ENCODE peak calls at places on chromosomes 11 and 22, in six cellular contexts. One of them, this sample, is unnamed. For H3K4me1, the result is how much of the 10 kb centered on the place peaks cover.

GRCh38 chr11:489610-490185 is 17.3 kb downstream of the RNH1 start:
- DNase-seq in thyroid gland: no peak
- DNase-seq in left ventricle myocardium inferior: no peak
- DNase-seq in body of pancreas: no peak
- DNase-seq in stomach: no peak
- DNase-seq in upper lobe of right lung: no peak
- DNase-seq in this sample: no peak

GRCh38 chr22:30079952-30080533 is at the start of gene HORMAD2:
- DNase-seq in thyroid gland: no peak
- DNase-seq in left ventricle myocardium inferior: no peak
- DNase-seq in body of pancreas: no peak
- DNase-seq in stomach: no peak
- DNase-seq in upper lobe of right lung: peak
- DNase-seq in this sample: peak

GRCh38 chr22:17387356-17387755 is 18.1 kb downstream of the CECR2 start:
- DNase-seq in thyroid gland: no peak
- DNase-seq in left ventricle myocardium inferior: no peak
- DNase-seq in body of pancreas: no peak
- DNase-seq in stomach: no peak
- DNase-seq in upper lobe of right lung: no peak
- DNase-seq in this sample: no peak

GRCh38 chr11:66409226-66409625 is 11.6 kb upstream of the NPAS4 start:
- DNase-seq in thyroid gland: no peak
- DNase-seq in left ventricle myocardium inferior: no peak
- DNase-seq in body of pancreas: no peak
- DNase-seq in stomach: no peak
- DNase-seq in upper lobe of right lung: no peak
- DNase-seq in this sample: no peak

GRCh38 chr11:34640050-34640971 is 19.4 kb downstream of the EHF start:
- DNase-seq in thyroid gland: peak
- DNase-seq in left ventricle myocardium inferior: no peak
- DNase-seq in body of pancreas: peak
- DNase-seq in stomach: peak
- DNase-seq in upper lobe of right lung: peak
- DNase-seq in this sample: peak

GRCh38 chr11:113384551-113384950 is 3.0 kb upstream of the ANKK1 start:
- DNase-seq in thyroid gland: no peak
- DNase-seq in left ventricle myocardium inferior: no peak
- DNase-seq in body of pancreas: no peak
- DNase-seq in stomach: no peak
- DNase-seq in upper lobe of right lung: no peak
- DNase-seq in this sample: no peak

GRCh38 chr11:106344392-106344791 is 266.9 kb downstream of the AASDHPPT start:
- DNase-seq in thyroid gland: no peak
- DNase-seq in left ventricle myocardium inferior: no peak
- DNase-seq in body of pancreas: no peak
- DNase-seq in stomach: no peak
- DNase-seq in upper lobe of right lung: no peak
- DNase-seq in this sample: no peak

GRCh38 chr11:72418834-72419560 is 15.3 kb downstream of the CLPB start:
- DNase-seq in thyroid gland: no peak
- DNase-seq in left ventricle myocardium inferior: no peak
- DNase-seq in body of pancreas: no peak
- DNase-seq in stomach: no peak
- DNase-seq in upper lobe of right lung: no peak
- DNase-seq in this sample: no peak

GRCh38 chr11:124865902-124866851 is 945 bp downstream of the ROBO3 start:
- DNase-seq in thyroid gland: peak
- DNase-seq in left ventricle myocardium inferior: no peak
- DNase-seq in body of pancreas: peak
- DNase-seq in stomach: peak
- DNase-seq in upper lobe of right lung: no peak
- DNase-seq in this sample: peak

GRCh38 chr11:110172666-110173065 is 79.5 kb downstream of the ZC3H12C start:
- DNase-seq in thyroid gland: no peak
- DNase-seq in left ventricle myocardium inferior: no peak
- DNase-seq in body of pancreas: no peak
- DNase-seq in stomach: no peak
- DNase-seq in upper lobe of right lung: no peak
- DNase-seq in this sample: no peak

GRCh38 chr11:62237499-62237898 is 4.5 kb upstream of the SCGB1D2 start:
- DNase-seq in thyroid gland: no peak
- DNase-seq in left ventricle myocardium inferior: no peak
- DNase-seq in body of pancreas: no peak
- DNase-seq in stomach: no peak
- DNase-seq in upper lobe of right lung: no peak
- DNase-seq in this sample: no peak

GRCh38 chr11:104891135-104891534 is 7.1 kb downstream of the CASP12 start:
- DNase-seq in thyroid gland: no peak
- DNase-seq in left ventricle myocardium inferior: no peak
- DNase-seq in body of pancreas: no peak
- DNase-seq in stomach: no peak
- DNase-seq in upper lobe of right lung: no peak
- DNase-seq in this sample: no peak

GRCh38 chr11:68040121-68040956 is 1.5 kb downstream of the TCIRG1 start:
- DNase-seq in thyroid gland: peak
- DNase-seq in left ventricle myocardium inferior: peak
- DNase-seq in body of pancreas: peak
- DNase-seq in stomach: peak
- DNase-seq in upper lobe of right lung: peak
- DNase-seq in this sample: peak

DNA sequence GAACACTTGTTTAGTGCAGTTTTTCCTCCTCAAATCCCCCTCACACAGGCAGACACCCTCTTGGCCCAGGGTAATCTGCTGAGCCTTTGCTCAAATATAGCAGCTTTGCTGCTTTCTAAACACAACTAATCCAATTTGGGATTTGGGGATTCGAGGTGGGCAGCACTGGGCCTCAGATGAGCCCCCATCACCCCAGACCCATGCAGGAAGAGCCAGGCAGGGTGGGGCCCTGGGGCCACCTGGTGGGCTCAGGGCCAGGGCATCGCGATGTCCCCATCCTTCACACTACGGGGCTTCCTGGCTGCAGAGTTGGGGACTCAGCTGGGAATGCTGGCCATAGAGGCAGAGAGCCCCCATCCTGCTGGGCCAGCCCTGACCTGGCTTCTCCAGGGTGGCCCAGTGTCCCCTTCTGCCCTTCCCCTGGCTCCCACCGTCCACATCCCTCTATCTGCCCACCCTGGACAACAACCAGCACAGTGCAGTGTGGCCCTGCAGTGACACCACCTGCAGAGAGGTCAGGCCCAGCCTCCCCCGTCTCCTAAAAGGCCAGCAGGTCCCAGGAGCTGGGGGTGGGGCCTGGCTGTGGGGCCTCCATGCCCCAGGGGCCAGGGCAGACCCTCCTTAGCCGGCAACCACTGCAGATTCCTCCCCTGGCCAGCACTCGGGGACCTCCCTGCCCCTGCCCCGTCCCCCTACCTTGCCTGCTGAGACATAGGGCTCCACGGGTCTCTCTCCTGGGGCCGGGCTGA is 56.6 kb upstream of the CCDC188 start:
- DNase-seq in thyroid gland: no peak
- DNase-seq in left ventricle myocardium inferior: no peak
- DNase-seq in body of pancreas: no peak
- DNase-seq in stomach: no peak
- DNase-seq in upper lobe of right lung: no peak
- DNase-seq in this sample: no peak
- H3K4me3 ChIP-seq in thyroid gland: no peak
- H3K4me3 ChIP-seq in left ventricle myocardium inferior: peak
- H3K4me3 ChIP-seq in body of pancreas: peak
- H3K4me3 ChIP-seq in stomach: peak
- H3K4me3 ChIP-seq in upper lobe of right lung: peak
- H3K4me3 ChIP-seq in this sample: no peak

DNA sequence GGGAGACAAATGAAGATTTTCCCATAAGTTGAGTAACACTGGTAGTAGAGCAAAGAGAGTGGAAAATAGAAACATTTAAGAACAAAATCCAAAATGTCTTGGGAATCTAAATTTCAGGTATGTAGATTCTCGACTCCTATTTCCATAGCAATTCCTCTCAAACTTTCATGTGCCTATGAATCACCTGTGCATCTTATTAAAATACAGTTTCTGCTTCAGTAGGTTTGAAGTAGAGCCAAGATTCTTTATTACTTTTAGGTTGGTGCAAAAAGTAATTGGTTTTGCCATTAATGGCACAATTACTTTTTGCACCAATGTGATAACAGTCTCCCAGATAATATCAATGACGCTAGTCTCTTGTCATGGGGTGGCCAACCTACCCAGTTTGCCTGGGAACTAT is 115.3 kb upstream of the SLC5A12 start:
- DNase-seq in thyroid gland: no peak
- DNase-seq in left ventricle myocardium inferior: no peak
- DNase-seq in body of pancreas: no peak
- DNase-seq in stomach: no peak
- DNase-seq in upper lobe of right lung: no peak
- DNase-seq in this sample: no peak
- H3K4me1 ChIP-seq in thyroid gland: under half
- H3K4me1 ChIP-seq in left ventricle myocardium inferior: under half
- H3K4me1 ChIP-seq in body of pancreas: under half
- H3K4me1 ChIP-seq in stomach: under half
- H3K4me1 ChIP-seq in upper lobe of right lung: under half
- H3K4me1 ChIP-seq in this sample: under half

GRCh38 chr22:45638834-45639746 is 32.5 kb upstream of the ATXN10 start:
- DNase-seq in thyroid gland: no peak
- DNase-seq in left ventricle myocardium inferior: peak
- DNase-seq in body of pancreas: peak
- DNase-seq in stomach: peak
- DNase-seq in upper lobe of right lung: peak
- DNase-seq in this sample: peak
- TF ChIP-seq CTCF in thyroid gland: no peak
- TF ChIP-seq CTCF in left ventricle myocardium inferior: no peak
- TF ChIP-seq CTCF in body of pancreas: no peak
- TF ChIP-seq CTCF in stomach: no peak
- TF ChIP-seq CTCF in upper lobe of right lung: no peak
- TF ChIP-seq CTCF in this sample: no peak

DNA sequence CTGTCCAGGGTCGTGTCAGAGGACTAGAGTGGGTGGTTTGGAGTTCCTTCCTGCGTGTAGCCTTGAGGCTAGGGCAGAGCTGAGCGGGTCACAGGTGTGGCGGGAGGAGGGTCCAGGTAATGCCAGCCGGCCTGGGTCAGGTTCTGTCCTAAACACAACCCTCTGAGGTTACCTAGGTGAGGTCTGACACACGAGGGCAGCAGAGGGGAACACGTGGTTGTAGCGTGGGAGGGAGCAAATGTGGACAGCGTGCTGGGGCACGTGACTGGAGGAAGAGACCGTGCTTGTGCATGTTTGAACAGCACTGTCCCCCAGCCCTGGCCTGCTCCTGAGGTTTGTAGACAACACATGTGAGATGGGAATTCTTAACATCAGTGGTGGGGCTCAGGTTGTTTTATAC is 13.1 kb downstream of the MOV10L1 start:
- DNase-seq in thyroid gland: peak
- DNase-seq in left ventricle myocardium inferior: no peak
- DNase-seq in body of pancreas: peak
- DNase-seq in stomach: no peak
- DNase-seq in upper lobe of right lung: no peak
- DNase-seq in this sample: no peak
- H3K4me3 ChIP-seq in thyroid gland: no peak
- H3K4me3 ChIP-seq in left ventricle myocardium inferior: no peak
- H3K4me3 ChIP-seq in body of pancreas: no peak
- H3K4me3 ChIP-seq in stomach: no peak
- H3K4me3 ChIP-seq in upper lobe of right lung: no peak
- H3K4me3 ChIP-seq in this sample: no peak

DNA sequence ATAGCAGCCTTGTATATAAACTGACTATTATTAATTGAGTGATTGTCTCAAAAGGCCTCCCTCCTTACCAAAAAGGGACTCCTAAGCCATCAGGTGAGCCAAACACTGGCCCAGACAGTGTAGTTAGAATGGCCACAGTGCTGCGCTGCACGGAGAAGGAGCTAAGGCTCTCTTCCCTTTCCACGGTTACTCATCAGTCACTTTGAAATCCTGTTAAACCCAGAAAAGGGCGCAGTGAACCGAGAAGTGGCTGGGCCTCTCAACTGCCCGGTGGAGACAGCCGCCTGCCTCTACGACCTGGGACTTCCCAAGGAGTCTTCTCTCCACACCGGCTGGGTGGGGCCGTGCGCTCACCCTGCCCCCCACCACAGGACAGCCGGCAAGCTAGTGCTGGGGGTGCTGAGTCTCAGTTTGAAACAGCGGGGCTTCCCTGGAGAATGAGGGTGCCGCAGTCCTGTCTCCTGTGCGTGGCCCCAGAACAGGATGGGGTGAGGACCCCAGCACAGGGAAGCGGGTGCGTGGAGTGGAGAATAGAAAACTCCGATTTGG is 1.3 kb downstream of the MYH9 start:
- DNase-seq in thyroid gland: peak
- DNase-seq in left ventricle myocardium inferior: no peak
- DNase-seq in body of pancreas: no peak
- DNase-seq in stomach: no peak
- DNase-seq in upper lobe of right lung: peak
- DNase-seq in this sample: peak
- H3K4me1 ChIP-seq in thyroid gland: under half
- H3K4me1 ChIP-seq in left ventricle myocardium inferior: half or more
- H3K4me1 ChIP-seq in body of pancreas: under half
- H3K4me1 ChIP-seq in stomach: under half
- H3K4me1 ChIP-seq in upper lobe of right lung: half or more
- H3K4me1 ChIP-seq in this sample: under half

GRCh38 chr11:131907371-131907770 is 537.0 kb downstream of the NTM start:
- DNase-seq in thyroid gland: no peak
- DNase-seq in left ventricle myocardium inferior: no peak
- DNase-seq in body of pancreas: no peak
- DNase-seq in stomach: no peak
- DNase-seq in upper lobe of right lung: no peak
- DNase-seq in this sample: no peak

GRCh38 chr11:131908316-131908715 is 537.9 kb downstream of the NTM start:
- DNase-seq in thyroid gland: no peak
- DNase-seq in left ventricle myocardium inferior: no peak
- DNase-seq in body of pancreas: no peak
- DNase-seq in stomach: no peak
- DNase-seq in upper lobe of right lung: no peak
- DNase-seq in this sample: no peak

GRCh38 chr11:131910491-131911387 is 540.3 kb downstream of the NTM start:
- DNase-seq in thyroid gland: peak
- DNase-seq in left ventricle myocardium inferior: no peak
- DNase-seq in body of pancreas: peak
- DNase-seq in stomach: no peak
- DNase-seq in upper lobe of right lung: no peak
- DNase-seq in this sample: no peak

GRCh38 chr11:131912127-131912526 is 541.7 kb downstream of the NTM start:
- DNase-seq in thyroid gland: no peak
- DNase-seq in left ventricle myocardium inferior: no peak
- DNase-seq in body of pancreas: no peak
- DNase-seq in stomach: no peak
- DNase-seq in upper lobe of right lung: no peak
- DNase-seq in this sample: no peak

GRCh38 chr11:131909426-131910200 is 539.2 kb downstream of the NTM start:
- DNase-seq in thyroid gland: no peak
- DNase-seq in left ventricle myocardium inferior: no peak
- DNase-seq in body of pancreas: no peak
- DNase-seq in stomach: no peak
- DNase-seq in upper lobe of right lung: no peak
- DNase-seq in this sample: no peak
- TF ChIP-seq CTCF in thyroid gland: no peak
- TF ChIP-seq CTCF in left ventricle myocardium inferior: no peak
- TF ChIP-seq CTCF in body of pancreas: no peak
- TF ChIP-seq CTCF in stomach: no peak
- TF ChIP-seq CTCF in upper lobe of right lung: no peak
- TF ChIP-seq CTCF in this sample: no peak